ENCODE peak calls at places on chromosomes 12 and 14, in ten cellular contexts. C is MM.1S, W is neural progenitor cell, D is lung, T is breast epithelium, F is stomach, X is cardiac muscle cell, Z is esophagus muscularis mucosa, V is right lobe of liver, M is body of pancreas. O is an unnamed sample. For H3K4me1, the result is how much of the 10 kb centered on the place peaks cover.

GRCh38 chr14:71686677-71687076 is 245.6 kb upstream of the RGS6 start:
- DNase-seq in F (no peak), W (no peak), Z (no peak), C (no peak), T (no peak), X (peak), M (no peak), D (no peak), V (no peak), O (no peak)

GRCh38 chr12:82412246-82412645 is 53.9 kb downstream of the METTL25 start:
- DNase-seq in X (no peak), D (no peak), V (no peak), M (no peak), C (no peak), Z (no peak), F (no peak), W (no peak), T (no peak), O (no peak)

GRCh38 chr12:45503887-45504286 is 225.6 kb upstream of the ARID2 start:
- DNase-seq in Z (no peak), W (no peak), T (no peak), X (no peak), F (no peak), C (no peak), D (no peak), V (no peak), M (no peak), O (no peak)

GRCh38 chr14:94113490-94113889 is 3.0 kb downstream of the IFI27 start:
- DNase-seq in W (no peak), T (no peak), V (peak), X (peak), M (peak), F (peak), D (no peak), Z (no peak), C (no peak), O (no peak)

GRCh38 chr14:61080591-61081010 is 99.6 kb downstream of the SLC38A6 start:
- DNase-seq in T (no peak), Z (no peak), W (no peak), F (no peak), M (no peak), D (no peak), C (no peak), X (no peak), V (no peak), O (peak)

GRCh38 chr12:75329918-75330826 is at the start of gene CAPS2:
- DNase-seq in Z (peak), F (peak), C (peak), X (peak), V (peak), M (peak), D (peak), T (peak), W (peak), O (peak)

GRCh38 chr14:95359974-95360826 is 40.5 kb upstream of the CLMN start:
- DNase-seq in M (peak), D (no peak), V (no peak), F (peak), W (peak), T (peak), X (peak), Z (peak), C (no peak), O (no peak)

GRCh38 chr14:22190411-22191191 is 398.4 kb downstream of the DAD1 start:
- DNase-seq in Z (no peak), D (no peak), T (no peak), F (no peak), W (no peak), V (no peak), X (no peak), M (no peak), C (no peak), O (no peak)

GRCh38 chr12:52455818-52456217 is 3.9 kb upstream of the KRT6B start:
- DNase-seq in W (no peak), C (no peak), T (no peak), F (no peak), D (no peak), M (no peak), V (no peak), X (peak), Z (no peak), O (no peak)

GRCh38 chr12:34346372-34347034 is 324.2 kb downstream of the ALG10 start:
- DNase-seq in F (no peak), M (no peak), V (no peak), X (no peak), C (no peak), Z (no peak), T (no peak), W (no peak), D (no peak), O (no peak)

GRCh38 chr14:68027276-68027675 is 207.7 kb downstream of the RAD51B start:
- DNase-seq in C (no peak), W (no peak), X (peak), T (no peak), Z (no peak), V (no peak), M (no peak), D (no peak), F (no peak), O (no peak)

GRCh38 chr12:125076103-125076502 is 10.9 kb downstream of the AACS start:
- DNase-seq in Z (no peak), W (no peak), M (no peak), C (no peak), F (no peak), V (no peak), D (no peak), T (no peak), X (no peak), O (no peak)

GRCh38 chr12:132422057-132423043 is 67.6 kb upstream of the FBRSL1 start:
- DNase-seq in D (no peak), M (no peak), T (no peak), C (no peak), Z (no peak), W (peak), X (no peak), F (no peak), V (no peak), O (peak)

GRCh38 chr12:100326208-100326607 is 30.7 kb upstream of the SLC17A8 start:
- DNase-seq in C (no peak), W (no peak), T (no peak), M (no peak), F (no peak), D (no peak), V (no peak), Z (no peak), X (peak), O (no peak)

GRCh38 chr12:123003257-123003656 is 22.8 kb downstream of the ARL6IP4 start:
- DNase-seq in X (no peak), Z (no peak), F (no peak), D (no peak), V (no peak), C (no peak), T (no peak), M (no peak), W (no peak), O (no peak)

GRCh38 chr12:102900389-102900788 is 16.7 kb downstream of the PAH start:
- DNase-seq in D (no peak), F (no peak), Z (no peak), V (no peak), X (no peak), W (no peak), T (no peak), M (no peak), C (no peak), O (no peak)

GRCh38 chr12:102891756-102892155 is 25.3 kb downstream of the PAH start:
- DNase-seq in T (no peak), X (no peak), Z (no peak), M (no peak), C (no peak), F (no peak), V (no peak), W (peak), D (no peak), O (no peak)

DNA sequence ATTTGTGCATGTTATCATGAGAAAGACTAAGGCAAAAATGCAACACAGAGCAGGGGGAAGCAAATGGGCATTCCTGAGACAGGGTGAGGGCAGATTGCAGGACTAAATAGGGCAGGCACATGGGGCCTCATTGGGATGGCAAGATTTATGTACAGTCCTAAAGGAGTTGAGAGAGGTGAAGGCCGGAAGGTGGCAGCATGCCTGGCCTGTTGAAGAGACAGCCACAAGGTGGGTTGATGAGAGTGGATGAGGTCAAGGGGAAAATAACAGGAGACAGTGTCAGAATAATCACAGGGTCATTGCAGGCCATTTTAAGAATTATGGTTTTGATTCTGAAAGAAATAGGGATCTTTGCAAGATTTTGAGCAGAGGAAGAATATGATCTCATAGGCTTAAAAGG is 21.0 kb downstream of the PAH start:
- DNase-seq in T (no peak), C (no peak), W (no peak), D (no peak), M (no peak), X (no peak), V (no peak), Z (no peak), F (no peak), O (no peak)
- TF ChIP-seq CTCF in T (no peak), C (no peak), W (no peak), D (no peak), M (no peak), X (no peak), V (peak), Z (no peak), F (no peak), O (peak)

GRCh38 chr12:3828888-3829287 is 44.3 kb downstream of the PARP11 start:
- DNase-seq in F (no peak), M (no peak), X (no peak), D (no peak), W (no peak), Z (no peak), T (no peak), C (no peak), V (no peak), O (no peak)
- H3K4me1 ChIP-seq in F (under half), M (under half), X (under half), D (under half), W (under half), Z (under half), T (under half), C (under half), V (under half), O (under half)

DNA sequence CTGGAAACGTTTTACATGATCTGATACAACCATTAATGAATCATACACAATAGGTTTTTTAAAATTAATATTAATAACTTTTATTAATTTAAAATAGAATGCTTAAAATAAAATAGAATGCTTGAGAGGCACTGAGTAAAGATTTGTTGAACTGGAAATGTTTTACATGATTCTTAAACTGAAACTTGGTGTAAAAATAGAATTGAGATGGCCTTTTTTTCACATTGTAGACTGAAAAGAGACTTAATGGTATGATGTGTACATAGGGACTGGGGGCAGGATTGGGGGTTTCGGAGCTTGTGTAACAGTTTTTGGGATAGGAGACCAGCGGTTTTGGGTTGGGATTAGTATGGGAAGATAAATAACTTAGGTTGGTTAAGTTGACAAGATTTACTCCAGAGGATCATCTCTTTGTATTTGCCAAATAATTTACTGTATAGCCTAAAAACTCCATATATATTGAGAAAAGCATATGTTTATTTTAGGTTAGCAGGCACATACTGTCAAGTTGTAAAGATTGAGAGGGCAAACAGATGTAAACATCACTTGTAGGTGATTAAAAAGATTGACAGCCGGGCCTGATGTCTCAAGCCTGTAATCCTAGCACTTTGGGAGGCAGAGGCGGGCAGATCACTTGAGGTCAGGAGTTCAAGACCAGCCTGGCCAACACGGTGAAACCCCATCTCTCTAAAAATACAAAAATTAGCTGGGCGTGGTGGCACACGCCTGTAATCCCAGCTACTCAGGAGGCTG is 2.0 kb upstream of the ZNF410 start:
- DNase-seq in C (no peak), V (no peak), F (no peak), W (no peak), T (no peak), X (no peak), D (no peak), Z (no peak), M (no peak), O (no peak)
- H3K27ac ChIP-seq in C (no peak), V (no peak), F (peak), W (no peak), T (no peak), X (peak), D (no peak), Z (no peak), M (no peak), O (no peak)

DNA sequence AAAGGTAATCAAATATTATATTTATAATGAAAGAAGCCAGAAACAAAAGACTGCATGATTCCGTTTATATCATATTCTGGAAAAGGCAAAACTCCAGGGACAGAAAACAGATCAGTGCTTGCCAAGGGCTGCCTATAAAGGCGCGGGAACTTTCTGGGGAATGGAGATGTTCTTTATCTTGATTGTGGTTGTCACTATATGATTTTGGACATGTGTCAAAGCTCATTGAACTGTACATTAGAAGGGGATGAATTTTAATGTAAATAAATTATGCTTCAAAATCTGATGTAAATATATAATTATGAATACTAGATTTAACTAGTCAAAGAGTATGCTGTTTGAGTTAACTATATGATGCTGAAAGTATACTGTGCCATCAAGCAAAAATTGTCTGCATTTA is 115.4 kb upstream of the KRAS start:
- DNase-seq in M (no peak), X (no peak), Z (no peak), D (no peak), W (no peak), V (no peak), T (no peak), C (no peak), F (no peak), O (no peak)
- TF ChIP-seq CTCF in M (no peak), X (no peak), Z (no peak), D (no peak), W (no peak), V (no peak), T (no peak), C (no peak), F (no peak), O (no peak)

GRCh38 chr12:111409403-111410228 is 3.9 kb downstream of the SH2B3 start:
- DNase-seq in M (peak), W (no peak), V (no peak), X (peak), Z (no peak), D (peak), C (no peak), T (no peak), F (no peak), O (peak)
- H3K4me1 ChIP-seq in M (half or more), W (under half), V (under half), X (under half), Z (half or more), D (under half), C (under half), T (under half), F (half or more), O (half or more)

DNA sequence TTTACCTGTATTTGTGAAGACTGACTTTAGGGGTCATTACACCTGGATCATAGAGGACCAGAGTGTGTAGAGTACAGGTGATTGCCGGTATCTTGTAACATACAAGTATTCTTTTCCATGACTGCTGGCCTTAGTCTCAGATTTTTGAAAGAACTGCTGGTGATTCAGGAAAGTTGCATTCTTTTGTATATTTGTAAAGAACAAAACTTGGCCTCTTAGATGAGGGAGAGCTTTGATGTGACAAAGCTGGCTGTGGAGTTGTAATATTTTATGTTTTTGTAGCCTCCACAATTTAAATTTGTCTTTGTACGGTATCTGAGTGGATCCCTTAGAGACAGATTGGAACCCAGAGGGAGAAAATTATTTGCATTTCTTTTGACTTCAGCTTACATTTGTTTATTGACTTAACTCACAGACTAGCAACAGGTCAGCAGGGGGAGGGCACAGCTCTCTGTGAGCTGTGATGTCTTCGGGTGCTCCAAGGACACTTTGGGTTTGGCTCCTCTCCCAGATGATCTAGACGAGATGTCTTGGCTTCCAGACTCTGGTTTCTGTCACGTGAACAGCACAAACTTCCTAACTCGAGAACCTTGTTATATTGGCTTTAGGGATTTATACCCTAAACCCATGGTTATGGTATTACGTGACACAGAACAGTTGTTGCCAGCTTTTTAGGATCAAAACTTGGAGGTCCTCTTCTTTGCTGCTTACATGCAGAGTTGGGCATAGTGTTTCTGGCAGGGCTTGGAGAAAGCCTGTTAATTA is 65.9 kb downstream of the DAAM1 start:
- DNase-seq in T (peak), F (peak), V (peak), D (peak), M (peak), C (no peak), Z (no peak), W (no peak), X (peak), O (peak)
- H3K27ac ChIP-seq in T (peak), F (peak), V (peak), D (peak), M (peak), C (no peak), Z (peak), W (no peak), X (peak), O (no peak)

DNA sequence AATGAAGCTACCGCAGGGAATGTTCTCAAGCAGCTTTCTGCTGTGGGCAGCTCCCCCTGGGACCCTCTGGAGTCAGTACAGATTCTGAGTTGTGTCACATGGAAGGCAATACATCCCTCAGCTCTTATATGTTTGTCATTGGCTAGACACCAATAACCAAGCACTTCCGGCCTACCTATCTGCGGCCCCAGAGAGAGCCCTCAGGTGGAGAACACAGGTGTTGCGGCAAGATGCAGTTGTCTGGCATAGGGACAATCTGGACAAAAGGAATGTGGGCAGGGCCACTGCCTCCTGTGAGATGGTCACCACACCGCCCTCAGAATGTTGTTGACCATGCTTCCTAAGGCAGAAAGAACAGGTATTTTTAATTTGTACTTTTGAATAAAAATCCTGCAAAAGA is 118.7 kb downstream of the BRMS1L start:
- DNase-seq in M (no peak), C (peak), Z (peak), V (no peak), F (no peak), D (no peak), T (no peak), W (peak), X (no peak), O (peak)
- TF ChIP-seq CTCF in M (no peak), C (peak), Z (no peak), V (no peak), F (no peak), D (no peak), T (no peak), W (peak), X (no peak), O (peak)

DNA sequence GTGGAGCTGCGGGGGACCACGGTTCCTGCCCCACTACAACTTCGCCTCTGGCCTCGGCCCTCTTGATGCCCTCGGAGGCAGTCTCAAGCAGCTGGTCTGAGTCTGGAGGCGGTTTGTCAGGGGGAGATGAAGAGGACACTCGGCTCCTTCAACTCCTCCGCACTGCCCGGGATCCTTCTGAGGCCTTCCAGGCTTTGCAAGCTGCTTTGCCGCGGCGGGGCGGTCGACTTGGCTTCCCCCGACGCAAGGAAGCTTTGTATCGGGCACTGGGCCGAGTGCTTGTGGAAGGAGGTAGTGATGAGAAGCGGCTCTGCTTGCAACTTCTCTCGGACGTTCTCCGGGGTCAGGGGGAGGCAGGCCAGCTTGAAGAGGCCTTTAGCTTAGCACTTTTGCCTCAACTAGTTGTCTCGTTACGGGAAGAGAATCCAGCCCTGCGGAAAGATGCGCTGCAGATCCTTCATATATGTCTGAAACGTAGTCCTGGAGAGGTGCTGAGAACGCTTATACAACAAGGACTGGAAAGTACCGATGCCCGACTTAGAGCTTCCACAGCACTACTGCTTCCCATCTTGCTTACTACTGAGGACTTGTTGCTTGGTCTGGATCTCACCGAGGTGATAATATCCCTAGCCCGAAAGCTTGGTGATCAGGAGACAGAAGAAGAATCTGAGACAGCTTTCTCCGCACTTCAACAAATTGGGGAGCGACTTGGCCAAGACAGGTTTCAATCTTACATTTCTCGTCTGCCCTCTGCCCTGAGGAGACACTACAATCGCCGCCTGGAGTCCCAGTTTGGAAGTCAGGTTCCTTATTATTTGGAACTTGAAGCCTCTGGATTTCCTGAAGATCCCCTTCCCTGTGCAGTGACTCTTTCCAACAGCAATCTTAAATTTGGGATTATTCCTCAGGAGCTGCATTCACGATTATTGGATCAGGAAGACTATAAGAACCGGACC is 861 bp downstream of the TOGARAM1 start:
- DNase-seq in M (peak), V (peak), D (peak), C (peak), W (peak), X (peak), T (peak), F (peak), Z (peak), O (peak)
- H3K4me1 ChIP-seq in M (under half), V (under half), D (under half), C (under half), W (under half), X (under half), T (under half), F (half or more), Z (under half), O (under half)

DNA sequence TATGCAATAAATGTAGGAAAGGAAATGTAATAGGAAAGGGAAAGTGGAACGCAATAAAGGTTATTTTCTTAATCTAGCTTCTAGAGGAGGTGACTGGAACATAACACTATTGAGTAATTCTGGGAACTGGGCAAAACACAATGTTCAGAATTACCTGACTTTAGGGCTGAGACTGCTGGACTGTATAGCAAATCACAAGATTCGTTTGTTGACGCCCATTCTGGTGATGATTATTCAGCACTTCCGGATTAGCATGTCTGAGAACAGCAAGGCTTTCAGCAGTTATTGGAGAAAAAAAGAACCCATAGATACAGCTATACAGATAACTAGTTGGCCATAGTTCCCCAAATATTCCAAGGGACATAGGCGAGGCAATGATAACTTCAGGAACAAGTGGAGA is 2.3 kb upstream of the KLRD1 start:
- DNase-seq in M (no peak), Z (no peak), D (no peak), F (no peak), T (no peak), V (no peak), C (no peak), W (no peak), X (no peak), O (no peak)
- H3K27ac ChIP-seq in M (no peak), Z (no peak), D (no peak), F (no peak), T (no peak), V (no peak), C (no peak), W (no peak), X (no peak), O (no peak)

O was measured in A673.